ENCODE peak calls at places on chromosome 18, in four cellular contexts. One of them, this sample, is unnamed.

GRCh38 chr18:32219431-32219830 is 29.6 kb downstream of the MEP1B start:
- DNase-seq in psoas muscle: no peak
- DNase-seq in tibial nerve: no peak
- DNase-seq in cardiac fibroblast: no peak
- DNase-seq in this sample: no peak

GRCh38 chr18:7317804-7318231 is 86.9 kb downstream of the LRRC30 start:
- DNase-seq in psoas muscle: no peak
- DNase-seq in tibial nerve: no peak
- DNase-seq in cardiac fibroblast: no peak
- DNase-seq in this sample: no peak

GRCh38 chr18:13231151-13231550 is 12.6 kb downstream of the LDLRAD4 start:
- DNase-seq in psoas muscle: no peak
- DNase-seq in tibial nerve: no peak
- DNase-seq in cardiac fibroblast: no peak
- DNase-seq in this sample: no peak

GRCh38 chr18:36187138-36187825 is at the start of gene MOCOS:
- DNase-seq in psoas muscle: peak; percentile 80
- DNase-seq in tibial nerve: peak; percentile 62
- DNase-seq in cardiac fibroblast: peak; percentile 63
- DNase-seq in this sample: peak; percentile 33

GRCh38 chr18:59139291-59139614 is 431 bp upstream of the SEC11C start:
- DNase-seq in psoas muscle: peak; percentile 82
- DNase-seq in tibial nerve: peak; percentile 58
- DNase-seq in cardiac fibroblast: peak; percentile 88
- DNase-seq in this sample: peak; percentile 73

GRCh38 chr18:45760443-45761036 is 36.6 kb downstream of the SLC14A1 start:
- DNase-seq in psoas muscle: no peak
- DNase-seq in tibial nerve: no peak
- DNase-seq in cardiac fibroblast: no peak
- DNase-seq in this sample: no peak

GRCh38 chr18:3179430-3180089 is 40.2 kb downstream of the MYOM1 start:
- DNase-seq in psoas muscle: no peak
- DNase-seq in tibial nerve: no peak
- DNase-seq in cardiac fibroblast: no peak
- DNase-seq in this sample: no peak

GRCh38 chr18:79799619-79800352 is 2.0 kb downstream of the KCNG2 start:
- DNase-seq in psoas muscle: no peak
- DNase-seq in tibial nerve: no peak
- DNase-seq in cardiac fibroblast: peak; percentile 10
- DNase-seq in this sample: no peak

GRCh38 chr18:69858897-69859296 is 88.8 kb downstream of the CD226 start:
- DNase-seq in psoas muscle: no peak
- DNase-seq in tibial nerve: no peak
- DNase-seq in cardiac fibroblast: no peak
- DNase-seq in this sample: no peak

GRCh38 chr18:46337206-46337710 is 233.1 kb downstream of the HAUS1 start:
- DNase-seq in psoas muscle: no peak
- DNase-seq in tibial nerve: no peak
- DNase-seq in cardiac fibroblast: no peak
- DNase-seq in this sample: no peak

GRCh38 chr18:44627245-44627644 is 53.4 kb upstream of the SETBP1 start:
- DNase-seq in psoas muscle: no peak
- DNase-seq in tibial nerve: no peak
- DNase-seq in cardiac fibroblast: peak; percentile 75
- DNase-seq in this sample: no peak

GRCh38 chr18:42931501-42931900 is 184.0 kb downstream of the RIT2 start:
- DNase-seq in psoas muscle: no peak
- DNase-seq in tibial nerve: no peak
- DNase-seq in cardiac fibroblast: peak; percentile 93
- DNase-seq in this sample: no peak

GRCh38 chr18:73841661-73842060 is 306.0 kb downstream of the FBXO15 start:
- DNase-seq in psoas muscle: no peak
- DNase-seq in tibial nerve: no peak
- DNase-seq in cardiac fibroblast: no peak
- DNase-seq in this sample: no peak

GRCh38 chr18:52829876-52830390 is 489.9 kb downstream of the DCC start:
- DNase-seq in psoas muscle: no peak
- DNase-seq in tibial nerve: no peak
- DNase-seq in cardiac fibroblast: no peak
- DNase-seq in this sample: no peak

GRCh38 chr18:47175895-47176575 is at the start of gene IER3IP1:
- DNase-seq in psoas muscle: peak; percentile 94
- DNase-seq in tibial nerve: peak; percentile 73
- DNase-seq in cardiac fibroblast: peak; percentile 95
- DNase-seq in this sample: peak; percentile 67

GRCh38 chr18:13381907-13382682 is 163.5 kb downstream of the LDLRAD4 start:
- DNase-seq in psoas muscle: peak; percentile 68
- DNase-seq in tibial nerve: peak; percentile 27
- DNase-seq in cardiac fibroblast: peak; percentile 78
- DNase-seq in this sample: no peak

GRCh38 chr18:36535202-36535935 is 237.9 kb downstream of the FHOD3 start:
- DNase-seq in psoas muscle: no peak
- DNase-seq in tibial nerve: no peak
- DNase-seq in cardiac fibroblast: no peak
- DNase-seq in this sample: no peak

GRCh38 chr18:78818495-78818894 is 161.1 kb upstream of the SALL3 start:
- DNase-seq in psoas muscle: no peak
- DNase-seq in tibial nerve: no peak
- DNase-seq in cardiac fibroblast: no peak
- DNase-seq in this sample: no peak

GRCh38 chr18:54717673-54718435 is 110.4 kb upstream of the RAB27B start:
- DNase-seq in psoas muscle: no peak
- DNase-seq in tibial nerve: no peak
- DNase-seq in cardiac fibroblast: peak; percentile 16
- DNase-seq in this sample: no peak

GRCh38 chr18:75477913-75478312 is 50.4 kb upstream of the SMIM21 start:
- DNase-seq in psoas muscle: no peak
- DNase-seq in tibial nerve: no peak
- DNase-seq in cardiac fibroblast: no peak
- DNase-seq in this sample: no peak

GRCh38 chr18:23191952-23192662 is 56.8 kb downstream of the CABLES1 start:
- DNase-seq in psoas muscle: peak; percentile 50
- DNase-seq in tibial nerve: no peak
- DNase-seq in cardiac fibroblast: peak; percentile 89
- DNase-seq in this sample: no peak

GRCh38 chr18:32775628-32776027 is 2.8 kb upstream of the KLHL14 start:
- DNase-seq in psoas muscle: no peak
- DNase-seq in tibial nerve: no peak
- DNase-seq in cardiac fibroblast: no peak
- DNase-seq in this sample: no peak

GRCh38 chr18:62389761-62390481 is 64.8 kb downstream of the TNFRSF11A start:
- DNase-seq in psoas muscle: no peak
- DNase-seq in tibial nerve: no peak
- DNase-seq in cardiac fibroblast: peak; percentile 58
- DNase-seq in this sample: no peak

GRCh38 chr18:25076980-25077780 is 274.8 kb downstream of the ZNF521 start:
- DNase-seq in psoas muscle: no peak
- DNase-seq in tibial nerve: no peak
- DNase-seq in cardiac fibroblast: no peak
- DNase-seq in this sample: no peak

GRCh38 chr18:24695168-24695567 is 234.7 kb downstream of the HRH4 start:
- DNase-seq in psoas muscle: no peak
- DNase-seq in tibial nerve: no peak
- DNase-seq in cardiac fibroblast: no peak
- DNase-seq in this sample: no peak

GRCh38 chr18:25678226-25678625 is 326.3 kb upstream of the ZNF521 start:
- DNase-seq in psoas muscle: no peak
- DNase-seq in tibial nerve: no peak
- DNase-seq in cardiac fibroblast: no peak
- DNase-seq in this sample: no peak

GRCh38 chr18:2657788-2658458 is 2.4 kb downstream of the SMCHD1 start:
- DNase-seq in psoas muscle: no peak
- DNase-seq in tibial nerve: no peak
- DNase-seq in cardiac fibroblast: peak; percentile 72
- DNase-seq in this sample: no peak

GRCh38 chr18:58093311-58093790 is 49.3 kb downstream of the NEDD4L start:
- DNase-seq in psoas muscle: no peak
- DNase-seq in tibial nerve: no peak
- DNase-seq in cardiac fibroblast: no peak
- DNase-seq in this sample: no peak

GRCh38 chr18:69257861-69258458 is 142.7 kb upstream of the DOK6 start:
- DNase-seq in psoas muscle: no peak
- DNase-seq in tibial nerve: no peak
- DNase-seq in cardiac fibroblast: peak; percentile 90
- DNase-seq in this sample: no peak

GRCh38 chr18:45255142-45255890 is 360.0 kb upstream of the SLC14A2 start:
- DNase-seq in psoas muscle: no peak
- DNase-seq in tibial nerve: no peak
- DNase-seq in cardiac fibroblast: peak; percentile 89
- DNase-seq in this sample: no peak

GRCh38 chr18:53441761-53442414 is 782.6 kb downstream of the MBD2 start:
- DNase-seq in psoas muscle: no peak
- DNase-seq in tibial nerve: no peak
- DNase-seq in cardiac fibroblast: no peak
- DNase-seq in this sample: no peak

GRCh38 chr18:31738460-31739407 is 21.9 kb downstream of the SLC25A52 start:
- DNase-seq in psoas muscle: no peak
- DNase-seq in tibial nerve: no peak
- DNase-seq in cardiac fibroblast: no peak
- DNase-seq in this sample: no peak

GRCh38 chr18:24600076-24600654 is 139.7 kb downstream of the HRH4 start:
- DNase-seq in psoas muscle: no peak
- DNase-seq in tibial nerve: no peak
- DNase-seq in cardiac fibroblast: peak; percentile 72
- DNase-seq in this sample: no peak

GRCh38 chr18:34357944-34358580 is 133.3 kb upstream of the NOL4 start:
- DNase-seq in psoas muscle: no peak
- DNase-seq in tibial nerve: no peak
- DNase-seq in cardiac fibroblast: no peak
- DNase-seq in this sample: no peak

GRCh38 chr18:10291568-10291981 is 162.9 kb upstream of the APCDD1 start:
- DNase-seq in psoas muscle: no peak
- DNase-seq in tibial nerve: no peak
- DNase-seq in cardiac fibroblast: peak; percentile 39
- DNase-seq in this sample: no peak

GRCh38 chr18:21911551-21911950 is 171.0 kb downstream of the MIB1 start:
- DNase-seq in psoas muscle: no peak
- DNase-seq in tibial nerve: no peak
- DNase-seq in cardiac fibroblast: no peak
- DNase-seq in this sample: no peak

GRCh38 chr18:21912339-21913239 is 172.0 kb downstream of the MIB1 start:
- DNase-seq in psoas muscle: no peak
- DNase-seq in tibial nerve: no peak
- DNase-seq in cardiac fibroblast: no peak
- DNase-seq in this sample: no peak

GRCh38 chr18:21915546-21915945 is 175.0 kb downstream of the MIB1 start:
- DNase-seq in psoas muscle: no peak
- DNase-seq in tibial nerve: no peak
- DNase-seq in cardiac fibroblast: no peak
- DNase-seq in this sample: no peak

GRCh38 chr18:21916594-21916993 is 176.0 kb downstream of the MIB1 start:
- DNase-seq in psoas muscle: no peak
- DNase-seq in tibial nerve: no peak
- DNase-seq in cardiac fibroblast: no peak
- DNase-seq in this sample: no peak

DNA sequence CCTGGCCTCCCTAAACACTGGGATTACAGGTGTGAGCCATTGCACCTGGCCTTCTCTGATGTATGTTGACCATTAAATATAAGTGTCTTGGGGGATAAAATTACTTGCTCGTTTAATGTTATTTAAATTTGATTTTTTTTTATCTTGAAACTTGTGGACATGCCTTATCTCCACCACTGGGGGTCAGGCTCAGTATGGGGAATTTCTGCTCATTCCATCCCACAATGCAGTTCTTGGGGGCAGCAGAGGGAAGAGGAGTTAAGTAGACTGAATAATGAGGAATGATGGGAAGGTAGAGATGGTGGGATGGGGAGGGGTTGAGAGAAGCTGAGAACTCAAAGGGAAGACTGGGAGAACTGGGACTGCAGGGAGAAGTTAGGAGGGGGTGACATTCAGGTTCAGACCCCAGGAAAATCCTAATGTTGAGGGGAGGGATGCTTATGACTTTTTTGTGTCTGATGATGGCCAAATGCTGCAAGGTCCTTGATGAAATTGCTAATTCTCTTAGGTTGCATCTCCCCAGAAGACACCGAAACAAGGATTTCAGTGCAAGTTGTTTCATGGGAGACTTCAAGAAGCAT is 174.2 kb downstream of the MIB1 start:
- DNase-seq in psoas muscle: no peak
- DNase-seq in tibial nerve: no peak
- DNase-seq in cardiac fibroblast: peak; percentile 81
- DNase-seq in this sample: no peak
- TF ChIP-seq CTCF in psoas muscle: peak; percentile 13
- TF ChIP-seq CTCF in tibial nerve: peak; percentile 5
- TF ChIP-seq CTCF in cardiac fibroblast: peak; percentile 72
- TF ChIP-seq CTCF in this sample: no peak

GRCh38 chr18:11728247-11728646 is 39.2 kb downstream of the GNAL start:
- DNase-seq in psoas muscle: no peak
- DNase-seq in tibial nerve: no peak
- DNase-seq in cardiac fibroblast: peak; percentile 28
- DNase-seq in this sample: no peak
- TF ChIP-seq CTCF in psoas muscle: no peak
- TF ChIP-seq CTCF in tibial nerve: no peak
- TF ChIP-seq CTCF in cardiac fibroblast: peak; percentile 21
- TF ChIP-seq CTCF in this sample: no peak

GRCh38 chr18:9055185-9055584 is 47.3 kb upstream of the NDUFV2 start:
- DNase-seq in psoas muscle: no peak
- DNase-seq in tibial nerve: no peak
- DNase-seq in cardiac fibroblast: peak; percentile 85
- DNase-seq in this sample: no peak
- TF ChIP-seq CTCF in psoas muscle: peak; percentile 7
- TF ChIP-seq CTCF in tibial nerve: peak; percentile 9
- TF ChIP-seq CTCF in cardiac fibroblast: no peak
- TF ChIP-seq CTCF in this sample: no peak

GRCh38 chr18:286515-287310 is 18.9 kb upstream of the THOC1 start:
- DNase-seq in psoas muscle: no peak
- DNase-seq in tibial nerve: no peak
- DNase-seq in cardiac fibroblast: peak; percentile 63
- DNase-seq in this sample: no peak
- TF ChIP-seq CTCF in psoas muscle: peak; percentile 17
- TF ChIP-seq CTCF in tibial nerve: no peak
- TF ChIP-seq CTCF in cardiac fibroblast: peak; percentile 58
- TF ChIP-seq CTCF in this sample: no peak

DNA sequence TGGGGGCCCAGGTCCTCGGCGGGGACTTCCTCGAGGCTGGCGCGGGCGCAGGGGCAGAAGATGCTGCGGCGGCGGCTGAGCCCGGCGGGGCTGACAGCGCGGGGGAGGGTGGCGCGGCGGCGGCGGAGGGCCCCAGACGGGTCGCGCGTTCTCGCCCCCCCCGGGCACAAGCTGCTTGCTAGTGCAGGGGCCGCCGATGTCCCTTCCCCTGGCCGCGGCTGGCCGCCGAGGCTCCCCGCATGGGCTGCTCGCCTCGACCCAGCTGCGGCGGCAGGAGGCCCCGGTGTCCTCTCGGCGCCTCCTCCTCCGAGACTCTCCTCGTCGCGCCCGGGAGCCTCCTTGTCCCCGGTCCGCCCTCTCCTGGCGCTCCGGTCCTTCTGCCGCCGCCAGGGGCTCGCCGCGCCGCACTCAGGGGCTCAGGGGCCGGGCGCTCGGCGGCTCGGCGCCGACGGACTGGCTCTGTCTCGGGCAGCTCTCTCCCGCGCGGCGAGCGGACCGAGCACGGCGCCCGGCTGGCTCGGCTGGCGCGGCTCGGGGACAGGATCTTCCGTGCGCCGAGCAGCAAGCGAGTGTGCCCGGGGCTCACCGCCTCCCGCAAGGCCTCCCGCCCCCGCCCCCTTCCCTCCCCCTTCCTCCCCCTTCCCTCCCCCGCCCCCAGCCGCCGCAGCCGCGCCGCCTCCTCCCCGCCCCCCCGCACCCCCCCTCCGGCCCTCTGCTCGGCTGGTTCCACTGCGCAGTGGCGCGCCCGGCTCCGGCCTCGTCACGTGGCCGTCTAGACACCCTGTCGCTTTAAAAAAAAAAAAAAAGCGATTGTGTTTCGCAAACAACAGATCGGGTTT is 902 bp upstream of the SMAD7 start:
- DNase-seq in psoas muscle: peak; percentile 92
- DNase-seq in tibial nerve: peak; percentile 68
- DNase-seq in cardiac fibroblast: peak; percentile 95
- DNase-seq in this sample: no peak
- TF ChIP-seq CTCF in psoas muscle: peak; percentile 40
- TF ChIP-seq CTCF in tibial nerve: no peak
- TF ChIP-seq CTCF in cardiac fibroblast: no peak
- TF ChIP-seq CTCF in this sample: no peak

This sample was measured in omental fat pad.